ENCODE peak calls at places on chromosomes 2 and 18, in ten cellular contexts. I, S, Y, B, X, F, Q, G, E and Z are unnamed samples.

GRCh38 chr2:150977296-150977695 is 284.4 kb downstream of the RBM43 start:
- DNase-seq in I (no peak), S (no peak), Y (no peak), B (no peak), X (no peak), F (no peak), Q (no peak), G (no peak), E (no peak), Z (no peak)

GRCh38 chr2:98769784-98770183 is 38.9 kb upstream of the MGAT4A start:
- DNase-seq in I (peak; percentile 30), S (no peak), Y (no peak), B (no peak), X (no peak), F (no peak), Q (peak; percentile 46), G (no peak), E (no peak), Z (no peak)

GRCh38 chr2:168467729-168468128 is 11.7 kb downstream of the CERS6 start:
- DNase-seq in I (no peak), S (no peak), Y (no peak), B (no peak), X (no peak), F (no peak), Q (no peak), G (no peak), E (no peak), Z (no peak)

GRCh38 chr18:44130365-44130942 is 550.2 kb upstream of the SETBP1 start:
- DNase-seq in I (no peak), S (no peak), Y (no peak), B (peak; percentile 3), X (no peak), F (peak; percentile 64), Q (no peak), G (peak; percentile 28), E (no peak), Z (no peak)

GRCh38 chr18:22489694-22490093 is 72.0 kb upstream of the CTAGE1 start:
- DNase-seq in I (no peak), S (no peak), Y (no peak), B (peak; percentile 46), X (no peak), F (no peak), Q (no peak), G (no peak), E (no peak), Z (no peak)

GRCh38 chr2:201984800-201985525 is 48.7 kb upstream of the FZD7 start:
- DNase-seq in I (no peak), S (no peak), Y (peak; percentile 48), B (no peak), X (no peak), F (peak; percentile 77), Q (no peak), G (peak; percentile 42), E (no peak), Z (no peak)

GRCh38 chr18:1014951-1015627 is 110.4 kb downstream of the ADCYAP1 start:
- DNase-seq in I (no peak), S (no peak), Y (no peak), B (no peak), X (no peak), F (no peak), Q (no peak), G (no peak), E (no peak), Z (no peak)

GRCh38 chr2:168278424-168278888 is 31.1 kb upstream of the STK39 start:
- DNase-seq in I (no peak), S (no peak), Y (no peak), B (peak; percentile 31), X (no peak), F (no peak), Q (no peak), G (no peak), E (no peak), Z (no peak)

GRCh38 chr18:63043516-63043915 is 276.1 kb downstream of the BCL2 start:
- DNase-seq in I (no peak), S (no peak), Y (no peak), B (peak; percentile 7), X (no peak), F (no peak), Q (no peak), G (no peak), E (no peak), Z (no peak)

GRCh38 chr2:158539176-158539895 is 82.6 kb downstream of the PKP4 start:
- DNase-seq in I (no peak), S (no peak), Y (no peak), B (peak; percentile 90), X (no peak), F (peak; percentile 90), Q (no peak), G (no peak), E (no peak), Z (no peak)

GRCh38 chr2:240687741-240688562 is 3.7 kb upstream of the AQP12A start:
- DNase-seq in I (no peak), S (peak; percentile 51), Y (no peak), B (no peak), X (no peak), F (no peak), Q (no peak), G (no peak), E (no peak), Z (peak; percentile 26)

GRCh38 chr2:71409611-71410010 is 43.8 kb upstream of the DYSF start:
- DNase-seq in I (no peak), S (no peak), Y (no peak), B (no peak), X (no peak), F (no peak), Q (no peak), G (no peak), E (no peak), Z (no peak)

GRCh38 chr2:48270209-48270608 is 259.7 kb upstream of the STON1 start:
- DNase-seq in I (no peak), S (no peak), Y (no peak), B (no peak), X (no peak), F (no peak), Q (no peak), G (no peak), E (no peak), Z (no peak)

GRCh38 chr2:134158295-134158694 is 95.6 kb upstream of the MGAT5 start:
- DNase-seq in I (no peak), S (no peak), Y (no peak), B (no peak), X (no peak), F (no peak), Q (no peak), G (no peak), E (no peak), Z (no peak)
- H3K4me1 ChIP-seq in I (peaks cover 9% of the 10 kb centered on the region), S (peaks cover 5% of the 10 kb centered on the region), Y (peaks cover 8% of the 10 kb centered on the region), B (peaks cover 15% of the 10 kb centered on the region), X (peaks cover 47% of the 10 kb centered on the region), F (no peaks in the 10 kb centered on the region), Q (peaks cover 45% of the 10 kb centered on the region), G (peaks cover 9% of the 10 kb centered on the region), E (peaks cover 10% of the 10 kb centered on the region), Z (peaks cover 75% of the 10 kb centered on the region)

GRCh38 chr2:54667726-54668650 is 55.5 kb upstream of the EML6 start:
- DNase-seq in I (no peak), S (no peak), Y (no peak), B (no peak), X (no peak), F (no peak), Q (no peak), G (no peak), E (no peak), Z (peak; percentile 46)

GRCh38 chr2:54664238-54664786 is 59.1 kb upstream of the EML6 start:
- DNase-seq in I (no peak), S (no peak), Y (no peak), B (no peak), X (no peak), F (no peak), Q (no peak), G (no peak), E (no peak), Z (peak; percentile 54)

GRCh38 chr2:54665436-54665856 is 58.0 kb upstream of the EML6 start:
- DNase-seq in I (no peak), S (no peak), Y (no peak), B (peak; percentile 68), X (no peak), F (peak; percentile 75), Q (peak; percentile 34), G (peak; percentile 68), E (no peak), Z (peak; percentile 72)

GRCh38 chr2:54666741-54667639 is 56.5 kb upstream of the EML6 start:
- DNase-seq in I (no peak), S (no peak), Y (no peak), B (peak; percentile 23), X (peak; percentile 69), F (peak; percentile 89), Q (no peak), G (no peak), E (no peak), Z (peak; percentile 70)

GRCh38 chr2:54666131-54666637 is 57.3 kb upstream of the EML6 start:
- DNase-seq in I (no peak), S (no peak), Y (no peak), B (peak; percentile 81), X (no peak), F (peak; percentile 86), Q (no peak), G (no peak), E (no peak), Z (peak; percentile 73)
- H3K4me1 ChIP-seq in I (no peaks in the 10 kb centered on the region), S (peaks cover 11% of the 10 kb centered on the region), Y (peaks cover 55% of the 10 kb centered on the region), B (peaks cover 19% of the 10 kb centered on the region), X (peaks cover 20% of the 10 kb centered on the region), F (peaks cover 50% of the 10 kb centered on the region), Q (no peaks in the 10 kb centered on the region), G (peaks cover 4% of the 10 kb centered on the region), E (peaks cover 44% of the 10 kb centered on the region), Z (peaks cover 53% of the 10 kb centered on the region)

GRCh38 chr2:86446060-86446459 is 4.9 kb downstream of the KDM3A start:
- DNase-seq in I (no peak), S (no peak), Y (no peak), B (no peak), X (no peak), F (no peak), Q (no peak), G (no peak), E (no peak), Z (no peak)
- H3K4me1 ChIP-seq in I (peaks cover 70% of the 10 kb centered on the region), S (peaks cover 11% of the 10 kb centered on the region), Y (peaks cover 48% of the 10 kb centered on the region), B (peaks cover 4% of the 10 kb centered on the region), X (peaks cover 55% of the 10 kb centered on the region), F (peaks cover 22% of the 10 kb centered on the region), Q (peaks cover 74% of the 10 kb centered on the region), G (no peaks in the 10 kb centered on the region), E (peaks cover 80% of the 10 kb centered on the region), Z (peaks cover 65% of the 10 kb centered on the region)

GRCh38 chr2:30765226-30765625 is 42.0 kb downstream of the CAPN13 start:
- DNase-seq in I (no peak), S (no peak), Y (no peak), B (no peak), X (no peak), F (no peak), Q (no peak), G (no peak), E (no peak), Z (no peak)

GRCh38 chr2:30768708-30769580 is 38.3 kb downstream of the CAPN13 start:
- DNase-seq in I (no peak), S (no peak), Y (no peak), B (no peak), X (no peak), F (no peak), Q (no peak), G (no peak), E (no peak), Z (no peak)

GRCh38 chr2:30768036-30768686 is 39.1 kb downstream of the CAPN13 start:
- DNase-seq in I (no peak), S (peak; percentile 41), Y (no peak), B (no peak), X (no peak), F (no peak), Q (no peak), G (no peak), E (no peak), Z (no peak)

GRCh38 chr2:30765876-30766470 is 41.3 kb downstream of the CAPN13 start:
- DNase-seq in I (no peak), S (no peak), Y (no peak), B (no peak), X (no peak), F (no peak), Q (no peak), G (no peak), E (no peak), Z (no peak)

GRCh38 chr2:30766666-30767065 is 40.6 kb downstream of the CAPN13 start:
- DNase-seq in I (no peak), S (no peak), Y (no peak), B (no peak), X (no peak), F (no peak), Q (no peak), G (no peak), E (no peak), Z (no peak)
- H3K4me1 ChIP-seq in I (no peaks in the 10 kb centered on the region), S (no peaks in the 10 kb centered on the region), Y (no peaks in the 10 kb centered on the region), B (no peaks in the 10 kb centered on the region), X (no peaks in the 10 kb centered on the region), F (no peaks in the 10 kb centered on the region), Q (no peaks in the 10 kb centered on the region), G (no peaks in the 10 kb centered on the region), E (no peaks in the 10 kb centered on the region), Z (no peaks in the 10 kb centered on the region)